ENCODE peak calls at places on chromosome 15, in ten cellular contexts. G is CD4-positive, alpha-beta T cell; L is cardiac muscle cell; C is astrocyte; B is neuronal stem cell; H is aorta; A is tibial nerve; O is esophagus muscularis mucosa; J is mammary epithelial cell; R is adrenal gland. X is an unnamed sample.

GRCh38 chr15:95682129-95682528 is 648.4 kb upstream of the NR2F2 start:
- DNase-seq in G (no peak), L (no peak), C (no peak), B (no peak), H (no peak), A (no peak), O (no peak), J (no peak), R (no peak), X (no peak)

GRCh38 chr15:65957451-65957850 is 88.2 kb downstream of the RAB11A start:
- DNase-seq in G (no peak), L (no peak), C (no peak), B (no peak), H (no peak), A (no peak), O (no peak), J (no peak), R (no peak), X (no peak)

GRCh38 chr15:66715736-66716667 is 14.0 kb downstream of the SMAD6 start:
- DNase-seq in G (no peak), L (no peak), C (no peak), B (no peak), H (no peak), A (no peak), O (no peak), J (no peak), R (no peak), X (no peak)

GRCh38 chr15:68187559-68187958 is 17.6 kb downstream of the CALML4 start:
- DNase-seq in G (no peak), L (no peak), C (peak; percentile 84), B (no peak), H (no peak), A (no peak), O (no peak), J (peak; percentile 41), R (peak; percentile 75), X (peak; percentile 81)

GRCh38 chr15:42092666-42093445 is 1.5 kb downstream of the PLA2G4D start:
- DNase-seq in G (no peak), L (no peak), C (no peak), B (no peak), H (no peak), A (no peak), O (peak; percentile 81), J (no peak), R (no peak), X (peak; percentile 73)

GRCh38 chr15:99279783-99280307 is 28.6 kb downstream of the LRRC28 start:
- DNase-seq in G (no peak), L (no peak), C (no peak), B (no peak), H (no peak), A (no peak), O (no peak), J (no peak), R (no peak), X (no peak)

GRCh38 chr15:28018291-28019044 is 80.6 kb downstream of the OCA2 start:
- DNase-seq in G (no peak), L (no peak), C (no peak), B (no peak), H (no peak), A (no peak), O (peak; percentile 89), J (no peak), R (no peak), X (no peak)

GRCh38 chr15:73022156-73022555 is 30.1 kb upstream of the NEO1 start:
- DNase-seq in G (no peak), L (no peak), C (peak; percentile 14), B (no peak), H (no peak), A (no peak), O (no peak), J (no peak), R (no peak), X (no peak)

GRCh38 chr15:88400591-88400990 is 66.6 kb downstream of the MRPL46 start:
- DNase-seq in G (no peak), L (no peak), C (no peak), B (no peak), H (no peak), A (no peak), O (peak; percentile 60), J (no peak), R (no peak), X (no peak)

GRCh38 chr15:47620960-47621681 is 96.2 kb upstream of the SEMA6D start:
- DNase-seq in G (no peak), L (no peak), C (no peak), B (no peak), H (no peak), A (no peak), O (no peak), J (peak; percentile 49), R (no peak), X (no peak)

GRCh38 chr15:55774113-55774970 is 31.4 kb upstream of the PRTG start:
- DNase-seq in G (no peak), L (peak; percentile 58), C (no peak), B (peak; percentile 62), H (peak; percentile 48), A (no peak), O (no peak), J (no peak), R (peak; percentile 20), X (no peak)

GRCh38 chr15:67142142-67143092 is 77.0 kb downstream of the SMAD3 start:
- DNase-seq in G (no peak), L (peak; percentile 84), C (peak; percentile 75), B (no peak), H (no peak), A (no peak), O (no peak), J (no peak), R (peak; percentile 60), X (no peak)

GRCh38 chr15:97728791-97729190 is 231.7 kb upstream of the ARRDC4 start:
- DNase-seq in G (no peak), L (peak; percentile 3), C (no peak), B (peak; percentile 62), H (no peak), A (no peak), O (no peak), J (no peak), R (no peak), X (no peak)

GRCh38 chr15:56052389-56053045 is 59.1 kb upstream of the NEDD4 start:
- DNase-seq in G (no peak), L (peak; percentile 67), C (peak; percentile 42), B (no peak), H (no peak), A (no peak), O (no peak), J (peak; percentile 48), R (no peak), X (no peak)

GRCh38 chr15:86115138-86115801 is 35.6 kb downstream of the AGBL1 start:
- DNase-seq in G (no peak), L (no peak), C (peak; percentile 5), B (no peak), H (no peak), A (no peak), O (no peak), J (no peak), R (no peak), X (no peak)
- H3K27me3 ChIP-seq in G (no peaks in the 10 kb centered on the region), L (no peaks in the 10 kb centered on the region), C (no peaks in the 10 kb centered on the region), B (no peaks in the 10 kb centered on the region), H (no peaks in the 10 kb centered on the region), A (no peaks in the 10 kb centered on the region), O (no peaks in the 10 kb centered on the region), J (no peaks in the 10 kb centered on the region), R (peaks cover 4% of the 10 kb centered on the region), X (no peaks in the 10 kb centered on the region)

DNA sequence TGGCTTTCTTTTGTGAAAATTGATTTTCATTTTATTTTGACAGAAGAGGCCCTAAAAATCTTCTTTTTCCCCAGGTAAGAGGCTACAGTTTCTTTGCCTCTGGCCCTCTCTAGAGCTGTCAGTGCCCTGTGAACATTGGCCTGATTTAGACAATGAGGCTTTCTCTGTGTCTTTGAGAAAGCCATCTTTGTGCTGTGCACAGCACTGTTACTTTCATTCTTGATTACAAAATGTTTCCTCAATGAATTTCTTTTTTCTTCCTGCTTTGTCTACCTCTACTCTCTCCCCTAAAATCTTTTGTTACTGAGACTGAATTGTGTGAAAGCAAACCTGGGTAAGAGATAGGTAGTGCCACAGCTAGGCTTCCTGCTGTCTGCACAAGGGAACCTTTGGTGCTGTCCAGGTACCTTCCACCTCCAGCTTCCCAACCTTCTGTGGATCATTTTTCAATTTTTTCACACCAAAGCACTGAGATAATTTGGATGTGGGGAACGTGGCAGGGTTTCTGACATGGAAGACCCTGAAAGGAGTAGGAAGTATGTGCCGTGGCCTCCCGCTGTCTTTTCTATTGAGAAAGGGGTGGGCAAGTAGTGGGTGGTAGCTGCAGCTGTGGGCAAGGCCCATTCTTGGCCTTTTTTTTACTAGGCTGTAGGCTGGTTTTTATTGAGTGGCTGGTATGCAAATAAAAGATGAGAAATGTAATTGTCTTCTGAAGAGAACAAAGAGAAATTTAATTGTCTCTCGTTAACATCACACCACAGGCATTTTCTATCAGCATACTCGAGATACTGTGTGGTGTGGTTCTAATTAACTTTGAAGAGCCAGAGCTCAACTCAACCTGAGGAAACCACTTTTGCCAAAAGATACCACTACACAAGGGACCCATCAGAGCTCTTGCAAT is 21.0 kb downstream of the RAB8B start:
- DNase-seq in G (no peak), L (no peak), C (no peak), B (no peak), H (no peak), A (no peak), O (no peak), J (no peak), R (no peak), X (no peak)
- H3K27ac ChIP-seq in G (peak overlapping the region; percentile 24), L (no peak overlapping the region), C (no peak overlapping the region), B (peak overlapping the region; percentile 54), H (no peak overlapping the region), A (peak overlapping the region; percentile 43), O (no peak overlapping the region), J (no peak overlapping the region), R (no peak overlapping the region), X (peak overlapping the region; percentile 67)

DNA sequence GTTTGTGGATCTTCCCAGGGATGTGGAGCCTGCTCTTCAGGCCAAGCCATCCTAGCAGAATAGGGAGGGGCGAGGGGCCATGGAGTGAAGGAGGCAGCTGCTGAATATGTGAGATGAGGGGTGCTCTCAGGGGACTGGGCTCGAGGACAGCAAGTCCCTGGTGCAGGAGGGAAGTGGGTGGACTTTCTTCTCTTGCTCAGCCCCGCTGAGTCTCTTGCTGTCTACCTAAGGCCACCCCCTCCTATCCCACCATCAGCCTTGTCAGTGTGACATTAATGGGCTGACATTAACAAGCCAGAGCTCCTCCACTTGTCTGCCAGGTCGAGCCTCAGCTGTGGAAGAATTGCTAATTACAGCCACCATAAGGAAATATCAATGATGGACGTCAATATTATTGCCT is 34.6 kb upstream of the LINGO1 start:
- DNase-seq in G (no peak), L (no peak), C (no peak), B (no peak), H (no peak), A (no peak), O (no peak), J (no peak), R (no peak), X (no peak)
- H3K27me3 ChIP-seq in G (peaks cover 4% of the 10 kb centered on the region), L (no peaks in the 10 kb centered on the region), C (peaks cover 24% of the 10 kb centered on the region), B (no peaks in the 10 kb centered on the region), H (no peaks in the 10 kb centered on the region), A (no peaks in the 10 kb centered on the region), O (peaks cover 76% of the 10 kb centered on the region), J (no peaks in the 10 kb centered on the region), R (no peaks in the 10 kb centered on the region), X (no peaks in the 10 kb centered on the region)

DNA sequence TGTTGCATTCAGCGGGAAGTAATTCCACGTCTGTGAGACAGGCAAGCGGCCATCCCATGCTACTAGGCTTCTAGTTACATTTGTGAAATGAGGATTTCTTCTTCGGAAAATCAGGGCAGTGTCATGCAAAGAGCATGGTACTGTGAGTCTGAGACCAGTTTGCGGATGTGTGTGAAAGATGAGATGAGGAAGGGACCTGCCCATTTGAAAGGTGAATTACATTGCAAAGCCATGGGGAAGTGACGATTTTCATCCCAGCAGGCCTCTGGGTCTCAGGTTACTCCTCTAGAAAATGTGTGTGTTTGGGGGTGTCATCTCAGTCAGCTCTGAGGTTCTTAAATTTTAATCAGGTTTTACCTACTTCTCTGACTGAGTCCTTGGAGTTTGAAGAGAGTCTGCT is 16.1 kb downstream of the TLE3 start:
- DNase-seq in G (no peak), L (no peak), C (no peak), B (no peak), H (no peak), A (no peak), O (no peak), J (no peak), R (no peak), X (no peak)
- H3K27ac ChIP-seq in G (no peak overlapping the region), L (no peak overlapping the region), C (no peak overlapping the region), B (no peak overlapping the region), H (no peak overlapping the region), A (no peak overlapping the region), O (no peak overlapping the region), J (no peak overlapping the region), R (no peak overlapping the region), X (no peak overlapping the region)

X was measured in prostate gland.